ENCODE peak calls at places on chromosomes 4 and X, in five cellular contexts. J is BE2C, H is AG04449, Z is lower lobe of right lung, V is spleen. S is an unnamed sample.

GRCh38 chr4:78951862-78952472 is 12.7 kb upstream of the PAQR3 start:
- DNase-seq in J (peak), H (no peak), V (no peak), Z (no peak), S (no peak)

GRCh38 chrX:17725176-17725575 is 12.1 kb upstream of the SCML1 start:
- DNase-seq in H (no peak), J (no peak), V (no peak), Z (no peak), S (no peak)

GRCh38 chr4:150572704-150573504 is 9.0 kb upstream of the MAB21L2 start:
- DNase-seq in Z (no peak), V (no peak), J (no peak), H (no peak), S (no peak)

GRCh38 chr4:41369680-41370079 is 113.0 kb downstream of the UCHL1 start:
- DNase-seq in H (no peak), V (no peak), Z (no peak), J (no peak), S (no peak)

GRCh38 chr4:5206391-5206790 is 155.1 kb downstream of the STK32B start:
- DNase-seq in H (peak), J (peak), V (no peak), Z (no peak), S (peak)

GRCh38 chr4:102610007-102610406 is 108.8 kb downstream of the NFKB1 start:
- DNase-seq in J (no peak), Z (no peak), H (no peak), V (no peak), S (no peak)

GRCh38 chrX:24760601-24761000 is 66.9 kb downstream of the POLA1 start:
- DNase-seq in J (peak), Z (no peak), H (peak), V (no peak), S (peak)

GRCh38 chr4:61772116-61772515 is 572.0 kb downstream of the ADGRL3 start:
- DNase-seq in J (no peak), H (no peak), V (no peak), Z (no peak), S (no peak)

GRCh38 chr4:7877131-7877530 is 62.5 kb downstream of the AFAP1 start:
- DNase-seq in H (no peak), Z (no peak), J (no peak), V (no peak), S (no peak)

GRCh38 chr4:172662113-172662512 is 506.5 kb upstream of the GALNT7 start:
- DNase-seq in J (no peak), H (no peak), Z (no peak), V (no peak), S (no peak)

GRCh38 chr4:81195475-81195874 is 19.5 kb downstream of the PRKG2 start:
- DNase-seq in H (peak), J (no peak), Z (no peak), V (no peak), S (no peak)

GRCh38 chrX:8237718-8238117 is 66.7 kb upstream of the VCX2 start:
- DNase-seq in J (no peak), H (no peak), Z (no peak), V (no peak), S (no peak)

GRCh38 chrX:1516596-1517104 is 20.3 kb downstream of the P2RY8 start:
- DNase-seq in V (no peak), H (no peak), Z (no peak), J (no peak), S (no peak)

GRCh38 chr4:80619070-80619674 is 283.6 kb downstream of the CFAP299 start:
- DNase-seq in H (no peak), Z (no peak), V (no peak), J (no peak), S (no peak)

GRCh38 chr4:170089743-170090666 is at the start of gene AADAT:
- DNase-seq in Z (peak), J (peak), V (peak), H (no peak), S (peak)

GRCh38 chr4:163949976-163950601 is 455.6 kb downstream of the TMA16 start:
- DNase-seq in V (no peak), H (no peak), J (peak), Z (peak), S (no peak)

GRCh38 chr4:1765409-1766335 is 27.4 kb upstream of the FGFR3 start:
- DNase-seq in V (no peak), Z (no peak), J (no peak), H (no peak), S (no peak)

GRCh38 chr4:53479731-53480525 is 102.5 kb downstream of the FIP1L1 start:
- DNase-seq in J (no peak), V (no peak), H (peak), Z (no peak), S (no peak)

DNA sequence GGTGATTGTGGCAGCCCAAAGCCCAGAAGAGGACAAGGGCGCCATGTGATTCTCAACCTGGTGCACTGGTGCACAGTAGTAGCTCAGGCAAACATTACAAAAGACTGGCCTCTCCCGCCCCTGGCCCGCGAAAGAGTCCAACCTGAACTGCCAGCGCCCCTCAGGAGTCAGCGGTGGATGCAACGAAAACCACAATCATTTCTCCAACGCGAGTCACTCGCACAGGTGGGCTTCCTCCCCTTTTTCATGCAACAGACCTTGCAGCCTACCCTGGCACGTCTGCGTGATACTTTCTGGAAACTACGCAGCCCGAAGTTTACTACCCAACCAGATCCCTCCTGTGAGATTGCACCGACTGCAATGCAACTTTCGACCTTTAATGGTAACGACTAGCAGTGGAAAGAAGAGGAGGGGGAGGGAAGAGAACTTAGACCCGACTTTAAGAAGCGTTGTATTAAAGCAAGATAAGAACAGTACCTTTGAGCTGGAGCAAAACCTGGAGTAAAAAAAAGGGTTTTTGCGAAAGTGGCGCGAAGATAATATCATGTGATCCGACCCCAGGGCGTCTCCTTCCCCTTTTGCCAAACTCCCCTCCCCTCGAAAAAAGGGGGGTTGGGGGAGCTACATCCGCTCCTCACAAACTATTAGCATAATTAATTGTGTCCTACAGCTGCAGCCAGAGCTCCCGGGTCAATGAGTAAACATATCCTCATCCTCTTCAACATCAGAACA is 63.3 kb upstream of the CCDC160 start:
- DNase-seq in J (no peak), H (no peak), Z (no peak), V (peak), S (no peak)
- H3K4me3 ChIP-seq in J (no peak), H (no peak), Z (peak), V (peak), S (no peak)

GRCh38 chr4:71186257-71186565 is 152.6 kb upstream of the SLC4A4 start:
- DNase-seq in V (no peak), J (no peak), H (no peak), Z (no peak), S (no peak)
- H3K4me3 ChIP-seq in V (peak), J (no peak), H (peak), Z (peak), S (peak)

GRCh38 chr4:122731676-122732075 is 828 bp upstream of the BBS12 start:
- DNase-seq in J (no peak), Z (no peak), V (no peak), H (no peak), S (no peak)
- H3K4me3 ChIP-seq in J (no peak), Z (peak), V (no peak), H (no peak), S (peak)

DNA sequence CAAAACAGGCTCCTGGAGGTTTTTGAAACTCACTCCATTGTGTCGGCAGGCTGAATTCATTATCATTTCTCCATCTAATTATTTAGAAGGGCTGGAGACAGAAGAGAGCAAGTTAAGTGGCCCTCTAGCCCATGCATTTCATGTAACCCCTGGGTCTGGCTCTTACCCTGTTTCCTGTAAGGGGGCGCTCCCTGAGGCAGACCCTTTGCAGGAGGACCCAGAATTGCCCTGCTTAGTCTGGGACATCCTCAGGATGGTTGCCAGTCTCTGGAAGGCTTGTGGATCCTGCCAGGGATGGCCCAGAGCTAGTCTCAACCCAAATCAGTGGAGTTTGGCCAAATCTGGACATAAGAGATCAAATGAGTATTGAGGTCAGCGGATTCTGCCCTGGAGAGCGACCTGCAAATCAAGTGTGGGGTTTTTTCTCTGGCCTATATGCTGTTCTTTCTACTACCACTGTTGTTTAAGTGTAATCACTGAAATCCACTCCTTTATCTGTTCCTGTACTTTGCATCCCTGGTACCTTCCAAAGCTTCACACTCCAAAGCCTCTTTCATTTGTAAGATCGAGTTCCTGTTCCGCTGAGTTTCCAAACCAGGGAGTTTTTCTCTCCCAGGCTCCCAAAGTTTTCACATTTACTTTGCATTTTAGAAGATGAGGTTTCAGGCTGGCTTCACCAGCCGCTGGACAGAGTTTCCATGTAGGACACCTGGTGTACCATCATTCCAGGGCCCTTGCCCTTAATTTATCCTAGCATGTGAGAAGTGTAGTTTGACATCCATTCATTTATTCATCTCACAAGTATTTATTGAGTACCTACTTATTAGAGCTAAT is 6.3 kb downstream of the KLF3 start:
- DNase-seq in V (no peak), H (no peak), J (no peak), Z (no peak), S (no peak)
- H3K4me3 ChIP-seq in V (no peak), H (no peak), J (no peak), Z (peak), S (no peak)

GRCh38 chrX:83501003-83501402 is 7.1 kb upstream of the POU3F4 start:
- DNase-seq in H (no peak), J (no peak), V (no peak), Z (no peak), S (no peak)

GRCh38 chrX:83495882-83496281 is 12.2 kb upstream of the POU3F4 start:
- DNase-seq in V (no peak), Z (no peak), J (no peak), H (no peak), S (no peak)

DNA sequence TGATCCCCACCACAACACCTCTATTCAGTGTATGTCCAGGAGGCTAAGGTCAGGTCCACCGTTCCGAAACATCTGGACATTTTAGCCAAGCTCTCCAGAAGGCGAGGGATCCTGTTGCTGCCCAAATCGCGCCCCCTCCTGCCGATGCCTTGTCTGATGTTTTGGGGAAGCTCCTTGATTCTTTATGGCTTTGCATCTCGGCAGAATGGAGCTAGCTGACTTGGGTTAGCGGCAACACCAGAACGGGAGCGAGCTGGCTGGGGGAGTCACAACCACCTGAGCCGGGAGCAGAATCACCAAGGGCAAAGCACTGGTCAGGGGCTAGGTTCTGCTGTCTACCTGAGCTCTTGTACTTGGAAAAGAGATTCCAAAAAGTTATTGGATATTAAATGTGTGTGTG is 6.5 kb upstream of the POU3F4 start:
- DNase-seq in Z (no peak), J (no peak), V (no peak), H (no peak), S (no peak)
- H3K4me3 ChIP-seq in Z (no peak), J (no peak), V (no peak), H (no peak), S (no peak)

GRCh38 chrX:57596109-57596870 is 4.5 kb downstream of the ZXDB start:
- DNase-seq in V (no peak), J (no peak), Z (no peak), H (no peak), S (no peak)

DNA sequence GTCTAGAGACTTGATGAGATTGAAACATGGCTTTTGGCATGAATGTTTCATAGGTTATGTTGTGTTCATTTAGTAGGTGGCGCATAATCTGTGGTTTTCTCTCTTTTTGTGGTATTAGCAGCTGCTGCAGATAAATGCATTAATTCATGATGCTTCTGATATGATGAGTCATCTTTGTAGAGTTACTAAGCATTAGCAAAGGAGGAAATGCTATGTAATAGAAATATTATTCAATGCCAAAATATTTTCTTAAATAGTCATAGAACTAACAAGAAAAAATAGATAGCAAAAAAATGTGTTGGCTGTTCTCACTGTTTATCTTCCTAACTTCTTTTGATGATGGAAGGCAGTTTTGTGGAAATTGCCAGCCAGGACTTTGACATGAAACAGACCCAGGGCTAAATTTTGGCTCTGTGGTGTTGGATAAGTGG is 3.6 kb downstream of the ZXDB start:
- DNase-seq in V (no peak), Z (no peak), J (no peak), H (peak), S (peak)
- H3K4me3 ChIP-seq in V (no peak), Z (peak), J (peak), H (peak), S (peak)

GRCh38 chr4:30718021-30718888 is 1.9 kb upstream of the PCDH7 start:
- DNase-seq in H (no peak), J (peak), V (peak), Z (no peak), S (no peak)
- H3K4me3 ChIP-seq in H (peak), J (peak), V (peak), Z (peak), S (peak)

DNA sequence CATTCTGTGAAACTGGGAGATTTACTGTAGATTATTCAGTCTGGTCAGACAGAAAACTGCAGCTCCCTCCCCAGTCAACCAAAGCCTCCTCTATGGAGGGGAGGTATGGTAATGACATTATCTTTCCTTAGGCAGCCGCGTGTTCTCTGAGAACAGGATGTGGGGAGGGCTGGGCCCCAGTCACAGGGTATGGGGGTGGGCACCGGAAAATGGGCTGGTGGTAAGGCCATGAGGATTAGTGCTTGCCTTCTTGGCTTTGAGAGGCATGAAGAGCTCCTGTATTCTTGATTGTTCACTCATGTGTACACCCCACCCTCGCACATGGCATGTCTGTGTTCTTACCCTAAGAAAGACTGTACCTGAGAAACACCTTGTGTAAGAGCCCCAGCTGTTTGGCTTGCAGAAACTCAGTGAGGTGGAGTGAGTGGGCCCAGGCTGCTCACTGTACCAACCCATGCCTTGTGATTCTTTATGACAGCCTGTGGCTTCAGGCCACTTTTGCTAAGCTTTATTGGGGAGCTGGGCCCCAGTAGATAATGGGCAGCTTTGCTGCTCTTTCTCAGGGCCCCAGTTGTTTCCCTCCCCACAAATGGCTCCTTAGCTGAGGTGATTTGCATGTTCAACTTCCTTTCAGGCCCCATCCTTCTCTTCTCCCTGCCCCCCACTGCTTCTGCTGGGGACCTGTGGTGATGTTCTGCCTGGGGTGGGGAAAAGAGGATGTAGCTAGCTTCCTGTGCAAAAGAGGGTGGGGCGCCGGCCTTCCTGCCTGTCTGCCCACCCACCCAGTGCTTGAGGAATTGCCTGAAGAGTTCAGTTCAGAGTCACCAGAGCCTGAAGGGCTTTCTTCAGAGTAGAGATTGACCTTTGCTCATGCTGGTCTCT is 30.7 kb downstream of the MSN start:
- DNase-seq in V (peak), J (no peak), H (no peak), Z (peak), S (no peak)
- H3K4me3 ChIP-seq in V (no peak), J (no peak), H (no peak), Z (peak), S (no peak)